ENCODE peak calls at places on chromosomes 6 and 20, in eight cellular contexts. M is RCC 7860; G is BE2C; Q is small intestine; X is activated CD4-positive, alpha-beta T cell treated with anti-CD3 and anti-CD28 coated beads for 48 hours; U is stromal cell of bone marrow; S is stimulated activated naive CD8-positive, alpha-beta T cell treated with anti-CD3 and anti-CD28 coated beads, Interleukin-15, amount 100 ng/mL, for 72 hours; P is choroid plexus epithelial cell. H is an unnamed sample.

GRCh38 chr6:133179483-133179882 is 61.7 kb upstream of the EYA4 start:
- DNase-seq in M (no peak), G (peak; percentile 75), Q (peak; percentile 4), X (no peak), U (no peak), S (no peak), P (peak; percentile 4), H (peak; percentile 20)

GRCh38 chr6:143634486-143634885 is 43.3 kb upstream of the PHACTR2 start:
- DNase-seq in M (no peak), G (no peak), Q (no peak), X (no peak), U (no peak), S (no peak), P (no peak), H (peak; percentile 2)

GRCh38 chr6:162750776-162751175 is 23.0 kb downstream of the PACRG start:
- DNase-seq in M (peak; percentile 42), G (no peak), Q (no peak), X (no peak), U (no peak), S (no peak), P (peak; percentile 15), H (no peak)

GRCh38 chr20:47670913-47671312 is 114.4 kb downstream of the SULF2 start:
- DNase-seq in M (no peak), G (no peak), Q (no peak), X (no peak), U (no peak), S (no peak), P (no peak), H (no peak)

GRCh38 chr6:46510656-46511055 is 19.4 kb upstream of the RCAN2 start:
- DNase-seq in M (no peak), G (no peak), Q (no peak), X (no peak), U (peak; percentile 92), S (no peak), P (peak; percentile 94), H (peak; percentile 62)

GRCh38 chr6:124984668-124985338 is 22.6 kb downstream of the RNF217 start:
- DNase-seq in M (peak; percentile 39), G (no peak), Q (no peak), X (no peak), U (no peak), S (no peak), P (peak; percentile 62), H (no peak)

GRCh38 chr20:21294755-21295154 is 8.4 kb upstream of the XRN2 start:
- DNase-seq in M (no peak), G (no peak), Q (no peak), X (no peak), U (no peak), S (no peak), P (no peak), H (no peak)

GRCh38 chr20:39850821-39851330 is 838.2 kb downstream of the MAFB start:
- DNase-seq in M (peak; percentile 17), G (no peak), Q (no peak), X (no peak), U (no peak), S (no peak), P (no peak), H (no peak)

GRCh38 chr6:170243386-170243785 is 47.5 kb downstream of the DLL1 start:
- DNase-seq in M (no peak), G (no peak), Q (no peak), X (no peak), U (no peak), S (no peak), P (no peak), H (no peak)